ENCODE peak calls at places on chromosomes 6 and 20, in seven cellular contexts. P is NCI-H1092 treated with DMSO at 0.1 percent for 48 hours; I is left colon; S is stimulated activated CD4-positive, alpha-beta T cell treated with anti-CD3 and anti-CD28 coated beads, Interleukin-1b, Interleukin-23, amount 100 ng/mL, for 24 hours; R is activated T-helper 9 cell treated with anti-CD3 and anti-CD28 coated beads, Interleukin-2, amount 50 U/mL, for 16 hours; W is AG10803; O is NCI-H460. U is an unnamed sample.

GRCh38 chr6:45678063-45678620 is 300.4 kb upstream of the SUPT3H start:
- DNase-seq in P (no peak), I (no peak), S (no peak), R (no peak), W (no peak), O (no peak), U (no peak)

GRCh38 chr6:42960243-42961019 is at the start of gene GNMT:
- DNase-seq in P (peak), I (peak), S (no peak), R (peak), W (no peak), O (no peak), U (peak)

GRCh38 chr6:45599053-45599452 is 221.3 kb upstream of the SUPT3H start:
- DNase-seq in P (no peak), I (no peak), S (no peak), R (no peak), W (no peak), O (no peak), U (no peak)

GRCh38 chr20:50724851-50725721 is 6.3 kb upstream of the PARD6B start:
- DNase-seq in P (no peak), I (peak), S (peak), R (peak), W (peak), O (no peak), U (no peak)

GRCh38 chr6:23106951-23107350 is 537.6 kb downstream of the HDGFL1 start:
- DNase-seq in P (no peak), I (no peak), S (no peak), R (no peak), W (peak), O (no peak), U (no peak)

GRCh38 chr20:8254911-8255582 is 123.0 kb downstream of the PLCB1 start:
- DNase-seq in P (no peak), I (no peak), S (no peak), R (no peak), W (no peak), O (no peak), U (no peak)

GRCh38 chr6:3386374-3386857 is 70.4 kb downstream of the SLC22A23 start:
- DNase-seq in P (no peak), I (no peak), S (no peak), R (no peak), W (no peak), O (no peak), U (no peak)

GRCh38 chr20:45450097-45450818 is 19.3 kb upstream of the WFDC2 start:
- DNase-seq in P (peak), I (no peak), S (no peak), R (no peak), W (peak), O (peak), U (peak)

GRCh38 chr6:44514576-44515193 is 127.2 kb downstream of the CDC5L start:
- DNase-seq in P (no peak), I (no peak), S (no peak), R (no peak), W (no peak), O (no peak), U (no peak)

GRCh38 chr6:16764188-16764950 is 3.1 kb upstream of the ATXN1 start:
- DNase-seq in P (no peak), I (no peak), S (no peak), R (no peak), W (peak), O (no peak), U (peak)